ENCODE peak calls at places on chromosomes 5 and 9, in five cellular contexts. One of them, this sample, is unnamed.
A peak's percentile ranks its signal among the peaks of the same experiment; 100 is the strongest.

GRCh38 chr5:124956471-124957029 is 210.1 kb upstream of the ZNF608 start:
- DNase-seq in testis: no peak
- DNase-seq in left ventricle myocardium inferior: no peak
- DNase-seq in Caco-2: no peak
- DNase-seq in A549: no peak
- DNase-seq in this sample: no peak

GRCh38 chr9:33143241-33143642 is 23.9 kb downstream of the B4GALT1 start:
- DNase-seq in testis: peak; percentile 13
- DNase-seq in left ventricle myocardium inferior: no peak
- DNase-seq in Caco-2: peak; percentile 64
- DNase-seq in A549: peak; percentile 29
- DNase-seq in this sample: peak; percentile 86

GRCh38 chr5:163913548-163913947 is 408.1 kb downstream of the MAT2B start:
- DNase-seq in testis: no peak
- DNase-seq in left ventricle myocardium inferior: no peak
- DNase-seq in Caco-2: no peak
- DNase-seq in A549: peak; percentile 3
- DNase-seq in this sample: no peak

GRCh38 chr9:33329117-33329563 is 38.8 kb downstream of the NFX1 start:
- DNase-seq in testis: no peak
- DNase-seq in left ventricle myocardium inferior: no peak
- DNase-seq in Caco-2: peak; percentile 53
- DNase-seq in A549: peak; percentile 97
- DNase-seq in this sample: peak; percentile 98

GRCh38 chr5:174454464-174454863 is 269.9 kb upstream of the MSX2 start:
- DNase-seq in testis: no peak
- DNase-seq in left ventricle myocardium inferior: no peak
- DNase-seq in Caco-2: peak; percentile 41
- DNase-seq in A549: no peak
- DNase-seq in this sample: no peak

GRCh38 chr5:27473300-27474053 is 435.1 kb upstream of the CDH9 start:
- DNase-seq in testis: no peak
- DNase-seq in left ventricle myocardium inferior: no peak
- DNase-seq in Caco-2: no peak
- DNase-seq in A549: peak; percentile 43
- DNase-seq in this sample: no peak

GRCh38 chr9:132181796-132182521 is 20.1 kb downstream of the NTNG2 start:
- DNase-seq in testis: peak; percentile 93
- DNase-seq in left ventricle myocardium inferior: peak; percentile 58
- DNase-seq in Caco-2: no peak
- DNase-seq in A549: no peak
- DNase-seq in this sample: no peak

GRCh38 chr5:141703133-141703561 is 21.1 kb upstream of the ARAP3 start:
- DNase-seq in testis: no peak
- DNase-seq in left ventricle myocardium inferior: no peak
- DNase-seq in Caco-2: no peak
- DNase-seq in A549: no peak
- DNase-seq in this sample: no peak

GRCh38 chr5:63125862-63126261 is 547.2 kb downstream of the LRRC70 start:
- DNase-seq in testis: no peak
- DNase-seq in left ventricle myocardium inferior: no peak
- DNase-seq in Caco-2: peak; percentile 26
- DNase-seq in A549: peak; percentile 24
- DNase-seq in this sample: peak; percentile 0

GRCh38 chr5:91955610-91956009 is 572.5 kb upstream of the ARRDC3 start:
- DNase-seq in testis: no peak
- DNase-seq in left ventricle myocardium inferior: peak; percentile 45
- DNase-seq in Caco-2: no peak
- DNase-seq in A549: no peak
- DNase-seq in this sample: no peak

GRCh38 chr9:71614409-71614808 is 153.9 kb downstream of the CEMIP2 start:
- DNase-seq in testis: no peak
- DNase-seq in left ventricle myocardium inferior: no peak
- DNase-seq in Caco-2: no peak
- DNase-seq in A549: no peak
- DNase-seq in this sample: no peak

DNA sequence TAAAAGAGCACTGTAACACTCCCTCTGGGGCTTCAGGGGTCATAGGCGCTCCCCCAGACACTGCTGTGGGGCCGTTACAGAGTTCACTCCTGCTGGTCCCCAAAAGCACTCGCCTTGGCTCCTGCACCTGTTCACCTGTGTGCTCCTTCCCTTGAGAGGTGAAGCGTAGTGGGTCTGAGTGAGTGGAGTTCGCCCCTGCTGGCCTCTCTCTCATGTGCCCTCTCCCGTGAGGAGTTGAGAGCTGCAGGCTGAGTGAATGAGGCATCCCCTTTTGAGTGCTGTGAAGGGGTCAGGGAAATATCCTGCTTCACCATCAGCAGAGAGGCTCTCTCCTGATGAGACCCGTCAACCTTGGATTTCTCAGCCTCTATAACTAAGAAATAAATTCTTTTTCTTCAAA is 134.6 kb upstream of the TUT7 start:
- DNase-seq in testis: no peak
- DNase-seq in left ventricle myocardium inferior: no peak
- DNase-seq in Caco-2: no peak
- DNase-seq in A549: no peak
- DNase-seq in this sample: no peak
- TF ChIP-seq CTCF in testis: no peak
- TF ChIP-seq CTCF in left ventricle myocardium inferior: no peak
- TF ChIP-seq CTCF in Caco-2: no peak
- TF ChIP-seq CTCF in A549: no peak
- TF ChIP-seq CTCF in this sample: no peak

GRCh38 chr9:98045234-98046160 is 11.0 kb upstream of the NANS start:
- DNase-seq in testis: no peak
- DNase-seq in left ventricle myocardium inferior: no peak
- DNase-seq in Caco-2: no peak
- DNase-seq in A549: peak; percentile 47
- DNase-seq in this sample: no peak

GRCh38 chr9:98049668-98050067 is 6.9 kb upstream of the NANS start:
- DNase-seq in testis: no peak
- DNase-seq in left ventricle myocardium inferior: no peak
- DNase-seq in Caco-2: no peak
- DNase-seq in A549: no peak
- DNase-seq in this sample: no peak

GRCh38 chr9:98047002-98047401 is 9.5 kb upstream of the NANS start:
- DNase-seq in testis: no peak
- DNase-seq in left ventricle myocardium inferior: no peak
- DNase-seq in Caco-2: no peak
- DNase-seq in A549: no peak
- DNase-seq in this sample: no peak

GRCh38 chr9:98043921-98044320 is 12.6 kb upstream of the NANS start:
- DNase-seq in testis: no peak
- DNase-seq in left ventricle myocardium inferior: no peak
- DNase-seq in Caco-2: no peak
- DNase-seq in A549: no peak
- DNase-seq in this sample: no peak

GRCh38 chr9:98046161-98046543 is 10.4 kb upstream of the NANS start:
- DNase-seq in testis: no peak
- DNase-seq in left ventricle myocardium inferior: no peak
- DNase-seq in Caco-2: no peak
- DNase-seq in A549: no peak
- DNase-seq in this sample: no peak
- TF ChIP-seq CTCF in testis: no peak
- TF ChIP-seq CTCF in left ventricle myocardium inferior: no peak
- TF ChIP-seq CTCF in Caco-2: no peak
- TF ChIP-seq CTCF in A549: no peak
- TF ChIP-seq CTCF in this sample: no peak

DNA sequence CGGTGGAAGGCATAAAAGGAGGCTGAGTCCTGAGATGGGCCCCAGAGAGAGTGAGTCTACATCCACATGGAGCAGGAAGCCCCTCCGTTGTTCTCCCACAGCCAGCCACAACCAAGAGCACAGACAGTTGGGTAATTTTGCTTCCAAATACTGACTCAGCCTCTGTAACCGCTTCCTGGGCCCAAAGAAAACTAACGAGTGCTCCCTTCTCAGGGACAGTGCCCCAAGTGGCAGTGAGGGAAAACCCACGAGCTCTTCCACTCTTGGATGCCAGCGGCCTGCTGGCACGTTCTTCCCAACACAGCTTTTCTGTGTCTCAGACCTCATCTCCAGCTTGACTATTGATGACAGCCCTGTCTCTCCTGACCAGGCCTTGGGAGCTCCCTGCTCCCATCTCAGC is 207.6 kb downstream of the FSTL4 start:
- DNase-seq in testis: no peak
- DNase-seq in left ventricle myocardium inferior: no peak
- DNase-seq in Caco-2: no peak
- DNase-seq in A549: peak; percentile 13
- DNase-seq in this sample: peak; percentile 8
- TF ChIP-seq CTCF in testis: no peak
- TF ChIP-seq CTCF in left ventricle myocardium inferior: no peak
- TF ChIP-seq CTCF in Caco-2: no peak
- TF ChIP-seq CTCF in A549: no peak
- TF ChIP-seq CTCF in this sample: peak; percentile 37

GRCh38 chr5:132737982-132738770 is 830 bp upstream of the KIF3A start:
- DNase-seq in testis: no peak
- DNase-seq in left ventricle myocardium inferior: no peak
- DNase-seq in Caco-2: no peak
- DNase-seq in A549: no peak
- DNase-seq in this sample: no peak
- TF ChIP-seq CTCF in testis: no peak
- TF ChIP-seq CTCF in left ventricle myocardium inferior: no peak
- TF ChIP-seq CTCF in Caco-2: no peak
- TF ChIP-seq CTCF in A549: no peak
- TF ChIP-seq CTCF in this sample: no peak

GRCh38 chr5:59770953-59771352 is 122.6 kb downstream of the PDE4D start:
- DNase-seq in testis: no peak
- DNase-seq in left ventricle myocardium inferior: no peak
- DNase-seq in Caco-2: no peak
- DNase-seq in A549: no peak
- DNase-seq in this sample: no peak

GRCh38 chr5:59772206-59772605 is 121.3 kb downstream of the PDE4D start:
- DNase-seq in testis: no peak
- DNase-seq in left ventricle myocardium inferior: no peak
- DNase-seq in Caco-2: no peak
- DNase-seq in A549: no peak
- DNase-seq in this sample: no peak

GRCh38 chr5:59769041-59769360 is 124.5 kb downstream of the PDE4D start:
- DNase-seq in testis: no peak
- DNase-seq in left ventricle myocardium inferior: no peak
- DNase-seq in Caco-2: no peak
- DNase-seq in A549: no peak
- DNase-seq in this sample: no peak

GRCh38 chr5:59769832-59770231 is 123.7 kb downstream of the PDE4D start:
- DNase-seq in testis: no peak
- DNase-seq in left ventricle myocardium inferior: no peak
- DNase-seq in Caco-2: no peak
- DNase-seq in A549: no peak
- DNase-seq in this sample: no peak

DNA sequence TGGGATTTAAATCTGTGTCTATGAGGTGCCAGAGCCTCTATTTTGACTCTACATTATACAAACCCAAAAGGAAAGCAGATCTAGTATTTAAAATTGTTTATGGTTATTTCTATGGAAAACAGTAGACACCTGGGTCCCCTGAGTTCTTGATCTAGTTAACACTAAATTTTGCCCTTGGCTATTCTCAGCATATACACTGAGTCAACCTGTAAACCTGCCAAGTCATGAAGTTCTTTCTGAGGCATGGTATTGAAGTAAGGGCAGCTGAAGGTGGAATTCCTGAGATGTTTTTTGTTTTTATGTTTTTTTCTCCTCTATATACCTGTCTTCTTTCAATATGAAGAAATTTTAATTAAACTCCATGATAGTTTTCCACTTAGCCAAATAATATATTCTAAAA is 120.2 kb downstream of the PDE4D start:
- DNase-seq in testis: no peak
- DNase-seq in left ventricle myocardium inferior: no peak
- DNase-seq in Caco-2: no peak
- DNase-seq in A549: no peak
- DNase-seq in this sample: no peak
- TF ChIP-seq CTCF in testis: no peak
- TF ChIP-seq CTCF in left ventricle myocardium inferior: no peak
- TF ChIP-seq CTCF in Caco-2: no peak
- TF ChIP-seq CTCF in A549: no peak
- TF ChIP-seq CTCF in this sample: no peak